ENCODE peak calls at places on chromosome 22, in seven cellular contexts. V, Z, N, C, J, T and D are unnamed samples.

GRCh38 chr22:47918276-47918928 is 1156.0 kb downstream of the TBC1D22A start:
- DNase-seq in C (no peak), J (no peak), N (no peak), Z (no peak), V (no peak), T (no peak), D (no peak)

GRCh38 chr22:25898707-25899365 is 156.8 kb downstream of the MYO18B start:
- DNase-seq in T (peak), C (peak), J (no peak), V (no peak), Z (peak), N (peak), D (no peak)

GRCh38 chr22:19576460-19577421 is 52.5 kb upstream of the CLDN5 start:
- DNase-seq in J (peak), T (no peak), V (peak), N (peak), C (no peak), Z (peak), D (peak)

GRCh38 chr22:35835998-35836691 is 118.5 kb downstream of the APOL5 start:
- DNase-seq in Z (peak), J (peak), V (peak), T (no peak), N (peak), C (peak), D (peak)

GRCh38 chr22:28075260-28075981 is 156.4 kb upstream of the PITPNB start:
- DNase-seq in T (no peak), N (peak), C (no peak), Z (no peak), V (peak), J (no peak), D (peak)

GRCh38 chr22:26394787-26395186 is 34.3 kb upstream of the ASPHD2 start:
- DNase-seq in N (no peak), C (peak), Z (no peak), T (no peak), V (no peak), J (no peak), D (no peak)

GRCh38 chr22:31347251-31348008 is 1.3 kb upstream of the PATZ1 start:
- DNase-seq in C (peak), T (no peak), V (peak), Z (peak), J (peak), N (peak), D (peak)

GRCh38 chr22:30754971-30755759 is 60.5 kb downstream of the OSBP2 start:
- DNase-seq in Z (peak), N (peak), V (peak), J (peak), C (peak), T (peak), D (peak)

GRCh38 chr22:20009018-20009482 is 7.6 kb downstream of the ARVCF start:
- DNase-seq in Z (no peak), C (no peak), N (no peak), V (no peak), T (no peak), J (no peak), D (no peak)

GRCh38 chr22:35399114-35399677 is 744 bp upstream of the MCM5 start:
- DNase-seq in T (no peak), J (no peak), N (peak), Z (peak), C (no peak), V (no peak), D (no peak)

GRCh38 chr22:25899566-25899965 is 157.6 kb downstream of the MYO18B start:
- DNase-seq in V (no peak), J (no peak), C (no peak), N (no peak), Z (no peak), T (no peak), D (no peak)

GRCh38 chr22:42615092-42615859 is 593 bp upstream of the POLDIP3 start:
- DNase-seq in Z (peak), T (peak), C (peak), J (peak), V (peak), N (peak), D (peak)
- H2BK120ac ChIP-seq in Z (no peak), T (peak), C (no peak), J (no peak), V (peak), N (no peak), D (no peak)

GRCh38 chr22:22001664-22002525 is 19.3 kb upstream of the TOP3B start:
- DNase-seq in J (no peak), C (no peak), N (no peak), T (no peak), V (no peak), Z (no peak), D (no peak)
- H2BK120ac ChIP-seq in J (no peak), C (no peak), N (no peak), T (no peak), V (no peak), Z (no peak), D (no peak)

DNA sequence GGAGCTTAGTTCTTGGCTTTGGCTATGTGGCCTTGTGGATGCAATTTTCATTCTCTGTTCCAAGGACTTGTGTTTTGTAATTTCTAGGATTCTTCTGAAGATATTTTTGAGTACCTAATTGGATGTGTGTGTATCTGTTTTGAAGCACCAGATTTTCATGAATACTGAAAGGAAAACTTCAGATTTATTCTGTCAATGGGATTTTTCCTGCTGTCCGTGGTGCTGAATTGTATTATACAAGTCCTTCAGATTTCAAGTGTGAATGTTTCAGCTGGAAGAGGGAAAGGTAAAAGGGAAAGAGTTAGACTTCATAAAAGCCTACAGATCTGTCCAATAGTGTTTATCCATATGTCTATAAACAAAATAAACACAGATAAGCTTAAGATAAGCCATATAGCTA is 18.2 kb upstream of the SYN3 start:
- DNase-seq in Z (no peak), N (peak), C (peak), J (peak), V (peak), T (no peak), D (peak)
- H2BK120ac ChIP-seq in Z (no peak), N (no peak), C (no peak), J (no peak), V (no peak), T (no peak), D (no peak)

DNA sequence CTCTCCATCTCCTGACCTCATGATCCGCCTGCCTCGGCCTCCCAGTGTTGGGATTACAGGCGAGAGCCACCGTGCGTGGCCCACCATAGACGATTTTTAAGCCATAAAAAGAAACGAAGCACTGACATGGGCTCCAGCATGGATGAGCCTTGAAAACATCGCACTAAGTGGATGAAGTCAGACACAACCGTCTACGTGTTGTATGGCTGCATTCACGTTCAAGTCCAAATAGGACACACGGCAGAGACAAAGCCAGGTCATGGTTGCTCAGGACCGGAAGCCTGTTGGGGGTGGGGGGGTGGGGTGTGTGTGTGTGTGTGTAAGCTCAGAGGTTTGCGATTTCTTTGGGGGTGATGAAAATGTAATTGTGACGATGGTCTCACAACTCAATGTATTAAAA is 10.0 kb downstream of the RRP7A start:
- DNase-seq in Z (no peak), V (no peak), C (no peak), T (no peak), N (no peak), J (no peak), D (no peak)
- H2BK120ac ChIP-seq in Z (no peak), V (no peak), C (no peak), T (no peak), N (no peak), J (no peak), D (no peak)

GRCh38 chr22:37471721-37472417 is 14.3 kb downstream of the MFNG start:
- DNase-seq in N (no peak), J (no peak), T (no peak), V (no peak), Z (no peak), C (no peak), D (no peak)
- H2BK120ac ChIP-seq in N (no peak), J (no peak), T (no peak), V (no peak), Z (no peak), C (no peak), D (no peak)

DNA sequence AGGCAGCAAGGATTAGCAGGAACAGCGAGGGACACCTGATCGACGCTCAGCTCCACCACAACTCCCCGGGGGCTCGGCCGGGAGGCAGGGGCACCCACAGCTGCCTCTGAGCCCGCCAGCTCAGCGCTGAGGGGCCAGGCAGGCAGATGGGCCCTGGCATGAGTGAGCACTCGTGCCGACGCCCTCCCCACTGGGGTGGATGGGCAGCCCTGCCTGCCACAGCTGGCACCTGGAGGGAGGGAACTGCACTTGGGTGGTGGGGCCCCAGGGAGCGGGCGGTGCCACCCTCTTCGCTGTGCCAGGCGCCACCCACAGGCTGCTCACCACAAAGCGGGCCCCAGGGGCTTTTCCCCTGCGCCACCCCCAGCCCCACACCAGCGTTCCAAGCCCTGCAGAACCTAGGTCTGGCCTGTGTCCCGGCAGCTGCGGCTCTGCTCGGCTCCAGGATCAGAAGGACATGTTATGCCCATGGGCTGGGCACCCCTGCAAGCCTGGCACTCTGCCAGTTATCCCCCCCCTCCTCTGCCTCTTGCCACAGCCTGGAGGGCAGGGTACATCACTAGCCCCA is 28.8 kb downstream of the WNT7B start:
- DNase-seq in Z (no peak), V (no peak), N (no peak), T (no peak), C (no peak), J (no peak), D (no peak)
- H2BK120ac ChIP-seq in Z (no peak), V (no peak), N (no peak), T (no peak), C (peak), J (no peak), D (no peak)

GRCh38 chr22:50001388-50002231 is 11.0 kb downstream of the IL17REL start:
- DNase-seq in V (no peak), Z (no peak), J (no peak), T (no peak), C (no peak), N (no peak), D (no peak)
- H2BK120ac ChIP-seq in V (no peak), Z (no peak), J (no peak), T (no peak), C (no peak), N (no peak), D (no peak)

DNA sequence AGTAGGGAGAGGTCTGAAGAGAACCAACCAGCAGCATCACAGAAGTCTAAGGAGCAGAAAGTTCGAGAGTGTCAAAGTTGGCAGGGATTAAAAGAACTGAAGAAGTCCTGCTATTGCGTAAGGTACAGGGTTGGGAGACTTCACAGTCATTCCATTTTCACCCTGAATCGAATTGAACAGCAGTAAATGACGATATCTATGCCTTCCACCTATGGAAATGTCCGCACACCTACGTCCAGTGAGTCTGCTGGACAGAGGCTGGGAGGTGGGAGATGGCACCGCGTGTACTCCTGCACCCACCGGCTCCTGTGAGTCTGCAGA is 116.7 kb downstream of the MICAL3 start:
- DNase-seq in V (no peak), N (no peak), Z (no peak), J (no peak), C (no peak), T (no peak), D (no peak)
- H2BK120ac ChIP-seq in V (no peak), N (no peak), Z (no peak), J (no peak), C (no peak), T (no peak), D (no peak)

GRCh38 chr22:49157529-49158339 is 669.9 kb downstream of the BRD1 start:
- DNase-seq in J (no peak), N (no peak), C (no peak), T (no peak), Z (no peak), V (no peak), D (no peak)
- H2BK120ac ChIP-seq in J (no peak), N (no peak), C (no peak), T (peak), Z (no peak), V (no peak), D (no peak)

GRCh38 chr22:29722151-29722550 is 2.3 kb downstream of the CABP7 start:
- DNase-seq in T (no peak), N (no peak), V (no peak), C (no peak), Z (no peak), J (no peak), D (no peak)

GRCh38 chr22:29719894-29720645 is at the start of gene CABP7:
- DNase-seq in J (peak), N (no peak), V (no peak), Z (no peak), C (no peak), T (no peak), D (no peak)

GRCh38 chr22:29718949-29719893 is 582 bp upstream of the CABP7 start:
- DNase-seq in Z (no peak), J (no peak), T (no peak), N (no peak), V (no peak), C (no peak), D (no peak)

GRCh38 chr22:29722587-29722986 is 2.8 kb downstream of the CABP7 start:
- DNase-seq in V (no peak), Z (no peak), C (no peak), T (no peak), N (no peak), J (no peak), D (no peak)

GRCh38 chr22:29720824-29721323 is 1.1 kb downstream of the CABP7 start:
- DNase-seq in Z (no peak), T (no peak), V (no peak), C (no peak), J (peak), N (no peak), D (no peak)
- H2BK120ac ChIP-seq in Z (no peak), T (no peak), V (no peak), C (no peak), J (no peak), N (no peak), D (no peak)